ENCODE peak calls at places on chromosomes 13 and 19, in six cellular contexts. I is stomach, X is colonic mucosa, T is tibial nerve, O is left ventricle myocardium inferior, W is endothelial cell. J is an unnamed sample.

GRCh38 chr19:55600336-55601028 is 394 bp downstream of the ZNF524 start:
- DNase-seq in T (no peak), X (no peak), O (peak; percentile 76), I (no peak), W (peak; percentile 85), J (no peak)

GRCh38 chr19:5113101-5113557 is 144.2 kb downstream of the KDM4B start:
- DNase-seq in O (no peak), T (no peak), W (no peak), X (no peak), I (no peak), J (no peak)

GRCh38 chr13:112703935-112704633 is 14.2 kb downstream of the ATP11A start:
- DNase-seq in T (no peak), X (no peak), I (no peak), W (no peak), O (no peak), J (no peak)

GRCh38 chr19:16608290-16608704 is 19.7 kb downstream of the MED26 start:
- DNase-seq in T (peak; percentile 84), O (no peak), I (no peak), W (no peak), X (no peak), J (no peak)

GRCh38 chr19:34573226-34573864 is 91.8 kb downstream of the WTIP start:
- DNase-seq in W (no peak), I (peak; percentile 57), O (no peak), X (no peak), T (no peak), J (no peak)

GRCh38 chr19:30692517-30692870 is 320.3 kb downstream of the ZNF536 start:
- DNase-seq in X (no peak), O (no peak), T (no peak), I (no peak), W (no peak), J (no peak)

GRCh38 chr19:18021121-18021755 is 13.3 kb downstream of the ARRDC2 start:
- DNase-seq in I (peak; percentile 88), W (no peak), O (peak; percentile 91), T (peak; percentile 78), X (peak; percentile 87), J (no peak)

GRCh38 chr13:86692291-86692690 is 893.1 kb upstream of the SLITRK6 start:
- DNase-seq in W (no peak), T (no peak), I (no peak), O (no peak), X (no peak), J (no peak)

GRCh38 chr13:111153977-111154332 is 38.8 kb downstream of the ARHGEF7 start:
- DNase-seq in T (peak; percentile 15), W (no peak), I (no peak), O (peak; percentile 49), X (peak; percentile 52), J (peak; percentile 71)

GRCh38 chr19:6677495-6677894 is 7.5 kb upstream of the TNFSF14 start:
- DNase-seq in X (no peak), T (no peak), W (no peak), O (no peak), I (no peak), J (no peak)

GRCh38 chr19:6672693-6673290 is 2.8 kb upstream of the TNFSF14 start:
- DNase-seq in O (no peak), I (no peak), X (no peak), W (no peak), T (no peak), J (no peak)

GRCh38 chr19:6676288-6676687 is 6.3 kb upstream of the TNFSF14 start:
- DNase-seq in W (no peak), O (no peak), I (no peak), X (no peak), T (no peak), J (no peak)

GRCh38 chr19:6671960-6672359 is 2.0 kb upstream of the TNFSF14 start:
- DNase-seq in I (no peak), W (no peak), T (no peak), O (no peak), X (no peak), J (no peak)

GRCh38 chr19:6674868-6675305 is 4.9 kb upstream of the TNFSF14 start:
- DNase-seq in W (no peak), X (peak; percentile 64), T (peak; percentile 28), O (peak; percentile 50), I (peak; percentile 59), J (peak; percentile 27)
- TF ChIP-seq CTCF in W (no peak), X (no peak), T (no peak), O (no peak), I (no peak), J (no peak)

GRCh38 chr19:41796362-41796761 is at the start of gene CEACAM3:
- DNase-seq in W (no peak), I (no peak), X (no peak), O (no peak), T (no peak), J (no peak)

GRCh38 chr19:41795031-41795461 is 1.3 kb upstream of the CEACAM3 start:
- DNase-seq in X (peak; percentile 77), O (no peak), W (peak; percentile 64), I (peak; percentile 65), T (peak; percentile 71), J (peak; percentile 53)

GRCh38 chr19:41792513-41793413 is 3.6 kb upstream of the CEACAM3 start:
- DNase-seq in I (peak; percentile 61), W (peak; percentile 70), T (peak; percentile 20), X (peak; percentile 61), O (peak; percentile 27), J (peak; percentile 47)

GRCh38 chr19:41793414-41793727 is 3.0 kb upstream of the CEACAM3 start:
- DNase-seq in T (no peak), X (no peak), W (no peak), O (no peak), I (no peak), J (no peak)
- TF ChIP-seq CTCF in T (no peak), X (no peak), W (no peak), O (no peak), I (no peak), J (no peak)

GRCh38 chr19:15400521-15401396 is 18.0 kb downstream of the AKAP8L start:
- DNase-seq in X (no peak), I (no peak), W (no peak), O (no peak), T (no peak), J (no peak)
- TF ChIP-seq CTCF in X (no peak), I (no peak), W (no peak), O (no peak), T (no peak), J (no peak)

GRCh38 chr13:27783111-27783510 is 9.2 kb upstream of the GSX1 start:
- DNase-seq in W (no peak), T (no peak), I (no peak), X (no peak), O (no peak), J (no peak)
- TF ChIP-seq CTCF in W (no peak), T (no peak), I (no peak), X (no peak), O (peak; percentile 60), J (no peak)

GRCh38 chr13:24270639-24271131 is 38.7 kb upstream of the C1QTNF9 start:
- DNase-seq in X (peak; percentile 75), O (peak; percentile 65), T (peak; percentile 49), W (no peak), I (peak; percentile 61), J (no peak)
- TF ChIP-seq CTCF in X (no peak), O (peak; percentile 21), T (peak; percentile 87), W (no peak), I (no peak), J (no peak)

GRCh38 chr13:75217949-75218348 is 264.0 kb downstream of the TBC1D4 start:
- DNase-seq in W (no peak), X (no peak), O (no peak), I (no peak), T (no peak), J (no peak)
- TF ChIP-seq CTCF in W (no peak), X (no peak), O (no peak), I (no peak), T (no peak), J (no peak)

DNA sequence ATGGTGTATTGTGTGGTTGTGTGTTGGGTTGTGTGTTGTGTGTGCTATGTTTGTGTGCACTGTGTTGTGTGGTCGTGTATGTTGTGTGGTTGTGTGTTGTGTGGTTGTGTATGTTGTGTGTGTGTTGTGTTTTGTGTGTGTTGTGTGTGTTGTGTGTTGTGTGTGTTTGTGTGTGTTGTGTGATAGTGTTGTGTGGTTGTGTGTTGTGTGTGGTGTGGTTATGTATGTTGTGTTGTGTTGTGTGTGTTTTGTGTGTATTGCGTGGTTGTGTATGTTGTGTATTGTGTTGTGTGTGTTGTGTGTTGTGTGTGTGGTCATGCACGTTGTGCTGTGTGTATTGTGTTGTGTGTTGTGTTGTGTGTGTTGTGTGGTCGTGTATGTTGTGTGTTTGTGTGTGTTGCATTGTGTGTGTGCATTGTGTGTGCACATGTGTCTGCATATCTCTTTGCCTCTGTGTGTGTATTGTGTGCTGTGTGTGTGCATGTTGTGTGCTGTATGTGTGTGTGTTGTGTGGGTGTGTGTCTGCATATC is 2.9 kb downstream of the C3 start:
- DNase-seq in X (no peak), W (no peak), O (no peak), I (no peak), T (no peak), J (no peak)
- TF ChIP-seq CTCF in X (no peak), W (no peak), O (no peak), I (no peak), T (no peak), J (no peak)

GRCh38 chr13:114043421-114044053 is 69.7 kb upstream of the C13orf46 start:
- DNase-seq in T (peak; percentile 67), I (peak; percentile 45), W (peak; percentile 55), O (peak; percentile 71), X (no peak), J (no peak)
- TF ChIP-seq CTCF in T (peak; percentile 35), I (no peak), W (no peak), O (peak; percentile 43), X (no peak), J (no peak)

J was measured in nephron progenitor cell.